ENCODE peak calls at places on chromosomes 13 and 19, in four cellular contexts. X is K562, N is HepG2, E is GM12878. J is an unnamed sample.

GRCh38 chr19:41263042-41263849 is 926 bp upstream of the HNRNPUL1 start:
- DNase-seq in X (peak; percentile 75), E (peak; percentile 42), N (peak; percentile 35), J (peak; percentile 55)

GRCh38 chr13:93715866-93716265 is 489.3 kb downstream of the GPC6 start:
- DNase-seq in X (no peak), N (no peak), E (no peak), J (no peak)

GRCh38 chr19:2228157-2229030 is 7.7 kb downstream of the PLEKHJ1 start:
- DNase-seq in N (no peak), X (no peak), E (no peak), J (no peak)

GRCh38 chr19:2282062-2282861 is at the start of gene PEAK3:
- DNase-seq in E (no peak), N (no peak), X (peak; percentile 75), J (peak; percentile 70)

GRCh38 chr19:2119916-2120785 is 23.4 kb downstream of the IZUMO4 start:
- DNase-seq in N (no peak), E (no peak), X (no peak), J (no peak)

GRCh38 chr13:37127706-37128241 is 22.3 kb upstream of the CSNK1A1L start:
- DNase-seq in X (no peak), E (no peak), N (no peak), J (no peak)

GRCh38 chr19:29745253-29745652 is 30.2 kb upstream of the C19orf12 start:
- DNase-seq in X (peak; percentile 30), E (no peak), N (peak; percentile 16), J (peak; percentile 69)

GRCh38 chr19:13850910-13851753 is 25.8 kb upstream of the NANOS3 start:
- DNase-seq in E (no peak), X (peak; percentile 79), N (peak; percentile 91), J (no peak)

GRCh38 chr13:82636119-82636518 is 1246.2 kb downstream of the SLITRK1 start:
- DNase-seq in E (no peak), X (no peak), N (no peak), J (no peak)

GRCh38 chr19:47623921-47624391 is 15.0 kb downstream of the BICRA start:
- DNase-seq in N (peak; percentile 91), E (no peak), X (no peak), J (no peak)

GRCh38 chr13:71460179-71460578 is 406.8 kb downstream of the DACH1 start:
- DNase-seq in X (no peak), N (no peak), E (no peak), J (no peak)

GRCh38 chr13:45521292-45521691 is 56.6 kb downstream of the COG3 start:
- DNase-seq in N (no peak), X (no peak), E (no peak), J (no peak)

GRCh38 chr13:51339952-51340732 is 651 bp downstream of the SERPINE3 start:
- DNase-seq in N (no peak), X (no peak), E (no peak), J (no peak)

GRCh38 chr13:94798738-94799137 is 86.4 kb upstream of the SOX21 start:
- DNase-seq in E (no peak), N (no peak), X (no peak), J (no peak)

GRCh38 chr13:36950920-36951319 is 30.9 kb upstream of the SMAD9 start:
- DNase-seq in E (no peak), X (no peak), N (no peak), J (no peak)

GRCh38 chr13:71935166-71935840 is 68.3 kb upstream of the DACH1 start:
- DNase-seq in E (no peak), X (no peak), N (no peak), J (no peak)

GRCh38 chr19:10603873-10604459 is 16.9 kb upstream of the AP1M2 start:
- DNase-seq in E (peak; percentile 70), N (no peak), X (no peak), J (no peak)
- TF ChIP-seq ESRRA in E (no peak), N (no peak), X (no peak), J (no peak)

GRCh38 chr13:44184740-44185139 is 188.9 kb upstream of the SERP2 start:
- DNase-seq in E (no peak), X (no peak), N (no peak), J (no peak)

GRCh38 chr13:44191103-44191502 is 182.5 kb upstream of the SERP2 start:
- DNase-seq in E (no peak), X (no peak), N (no peak), J (no peak)

GRCh38 chr13:44191504-44192171 is 182.0 kb upstream of the SERP2 start:
- DNase-seq in N (peak; percentile 64), E (no peak), X (peak; percentile 53), J (peak; percentile 21)

GRCh38 chr13:44189085-44189484 is 184.5 kb upstream of the SERP2 start:
- DNase-seq in X (no peak), N (no peak), E (no peak), J (no peak)

DNA sequence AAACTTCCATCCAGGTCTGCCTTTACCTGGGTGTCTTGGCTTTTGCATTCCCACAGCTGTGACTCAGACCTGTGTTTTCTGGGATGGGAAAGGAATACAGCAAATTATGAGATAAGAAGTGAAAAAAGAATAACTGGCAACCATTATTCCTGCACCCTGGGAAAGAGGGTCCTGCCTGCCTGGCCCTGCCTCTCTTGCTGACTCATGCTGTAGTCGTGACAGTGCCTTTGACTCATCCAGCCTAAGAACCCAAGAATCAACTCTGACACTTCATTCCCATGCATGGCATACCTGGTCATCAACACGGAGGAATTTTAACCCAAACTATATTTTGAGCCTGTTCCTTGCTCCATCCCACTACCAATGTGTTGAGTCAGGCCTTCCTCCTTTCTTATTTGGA is 185.4 kb upstream of the SERP2 start:
- DNase-seq in E (no peak), X (peak; percentile 5), N (no peak), J (no peak)
- TF ChIP-seq ATF3 in E (no peak), X (no peak), N (no peak), J (no peak)

GRCh38 chr13:39913339-39913738 is 257.9 kb downstream of the COG6 start:
- DNase-seq in E (no peak), X (no peak), N (no peak), J (no peak)

GRCh38 chr13:39916330-39916729 is 260.9 kb downstream of the COG6 start:
- DNase-seq in N (no peak), X (no peak), E (no peak), J (no peak)

GRCh38 chr13:39915418-39915817 is 260.0 kb downstream of the COG6 start:
- DNase-seq in E (no peak), N (no peak), X (no peak), J (no peak)

GRCh38 chr13:39913928-39914327 is 258.5 kb downstream of the COG6 start:
- DNase-seq in X (no peak), N (no peak), E (no peak), J (no peak)

DNA sequence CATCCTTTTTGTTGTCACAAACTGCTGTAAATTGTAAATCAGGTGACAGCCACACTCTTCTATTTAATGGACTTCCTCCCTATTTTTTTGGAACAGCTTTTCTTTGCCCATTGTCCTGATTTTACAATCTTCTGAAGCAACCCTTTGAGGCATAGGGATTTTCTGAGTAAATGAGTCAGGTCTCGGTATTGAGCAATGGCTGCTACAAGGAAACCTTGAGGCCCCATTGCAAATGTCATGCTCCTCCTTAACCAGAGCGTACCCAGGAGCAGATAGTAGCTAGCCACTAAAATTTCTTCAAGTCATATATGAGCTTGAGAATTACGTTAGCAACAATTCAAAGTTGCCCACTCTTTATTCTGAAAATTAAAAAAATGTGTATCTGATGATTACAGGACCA is 263.4 kb downstream of the COG6 start:
- DNase-seq in E (no peak), X (no peak), N (no peak), J (no peak)
- TF ChIP-seq ESRRA in E (no peak), X (no peak), N (no peak), J (no peak)

DNA sequence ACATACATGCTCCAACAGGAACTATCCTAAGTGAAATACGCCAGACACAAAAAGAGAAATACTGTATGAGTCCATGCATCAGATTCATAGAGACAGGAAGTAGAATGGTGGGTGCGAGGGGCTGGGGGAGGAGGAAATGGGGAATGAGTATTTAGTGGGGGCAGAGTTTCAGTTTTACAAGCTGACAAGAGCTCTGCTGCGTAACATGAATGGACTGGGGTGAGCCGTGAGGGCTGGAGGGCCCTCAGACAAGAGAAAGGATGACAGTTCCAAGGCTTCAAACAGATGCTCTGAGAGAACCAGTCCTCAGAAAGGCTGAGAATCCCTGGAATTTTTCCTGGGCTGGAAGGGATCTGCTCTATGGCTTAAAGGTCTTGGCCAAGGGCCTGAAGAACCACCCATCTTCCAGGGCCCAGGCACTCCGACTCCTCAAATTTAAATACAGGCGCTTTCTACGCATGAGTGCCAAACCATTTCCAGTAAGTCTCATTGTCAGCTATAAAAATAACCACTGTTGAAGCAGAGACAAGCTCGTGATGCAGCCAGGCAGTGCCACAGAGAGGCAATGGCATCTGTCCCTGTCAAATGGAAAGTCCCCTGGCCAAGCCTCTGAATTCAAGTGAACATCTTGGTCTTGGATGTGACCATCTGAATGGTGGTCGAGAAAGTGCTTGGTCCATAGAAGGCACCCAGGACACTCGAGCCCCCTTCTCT is 17.5 kb downstream of the KLF2 start:
- DNase-seq in E (peak; percentile 76), X (no peak), N (no peak), J (no peak)
- TF ChIP-seq ATF3 in E (no peak), X (no peak), N (no peak), J (no peak)

GRCh38 chr19:4288091-4288777 is 9.2 kb downstream of the SHD start:
- DNase-seq in N (no peak), E (no peak), X (peak; percentile 76), J (no peak)
- TF ChIP-seq ESRRA in N (no peak), E (no peak), X (peak; percentile 75), J (no peak)

DNA sequence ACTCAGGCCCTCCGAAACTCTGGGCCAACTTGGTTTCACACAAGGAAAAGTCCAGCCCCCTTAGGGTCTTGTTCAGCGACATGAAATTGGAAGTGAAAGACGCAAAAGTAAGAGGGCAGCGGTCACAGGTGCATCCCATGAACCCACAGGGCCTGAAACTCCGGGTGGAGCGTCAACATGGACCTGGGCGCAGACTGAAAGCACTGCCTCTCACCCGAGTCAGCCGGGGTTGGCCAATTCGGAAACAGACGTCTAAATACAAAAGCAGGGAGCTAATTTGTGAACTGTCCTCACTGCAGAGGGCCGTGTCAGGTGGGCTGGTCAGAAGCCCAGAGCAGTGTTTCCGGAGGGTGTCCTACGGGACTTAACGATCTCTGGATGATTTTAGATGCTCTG is 26.7 kb downstream of the ADPRHL1 start:
- DNase-seq in X (no peak), E (no peak), N (no peak), J (no peak)
- TF ChIP-seq ATF3 in X (no peak), E (no peak), N (no peak), J (no peak)

DNA sequence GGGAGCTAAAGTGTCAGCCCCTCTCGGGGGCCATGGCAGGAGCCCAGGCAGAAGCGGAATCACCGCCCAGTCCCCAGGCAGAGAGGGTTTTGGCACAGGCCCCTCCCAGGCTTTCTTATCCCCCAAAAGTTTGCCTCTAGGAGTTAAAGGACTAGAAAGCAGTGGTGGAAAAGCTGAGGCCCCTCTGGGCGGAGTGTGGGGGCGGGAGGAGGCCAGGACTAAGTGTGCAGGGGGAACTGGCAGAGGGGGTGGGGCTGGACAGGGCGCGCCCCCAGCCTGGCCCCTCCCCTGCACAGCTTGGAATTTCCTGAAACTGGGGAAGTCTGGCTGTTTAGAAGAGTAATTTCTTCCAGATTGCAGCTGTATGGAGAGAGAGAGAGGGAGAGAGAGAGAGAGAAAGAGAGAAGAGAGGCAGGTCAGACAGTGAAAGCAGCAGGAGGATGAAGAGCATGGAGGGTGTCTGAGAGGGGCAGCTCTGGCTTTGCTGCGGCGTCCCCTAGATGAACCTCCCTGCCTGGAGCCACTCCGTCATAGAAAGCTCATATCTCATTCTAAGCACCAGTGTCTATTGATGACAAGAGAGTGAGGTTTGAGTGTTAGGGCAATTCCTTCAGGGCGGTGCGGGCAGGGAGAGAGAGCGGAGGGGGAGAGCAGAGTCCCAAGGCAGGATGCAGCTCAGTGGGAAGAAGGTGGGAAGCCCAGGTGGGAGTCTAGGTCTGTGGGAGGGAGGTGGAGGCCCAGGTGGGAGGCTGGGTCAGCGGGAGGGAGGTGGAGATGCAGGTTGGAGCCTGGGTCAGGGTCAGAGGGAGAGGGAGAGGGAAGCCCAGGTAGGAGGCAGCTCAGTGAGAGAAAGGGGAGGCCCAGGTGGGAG is at the start of gene CDC42EP5:
- DNase-seq in N (no peak), X (peak; percentile 43), E (no peak), J (no peak)
- TF ChIP-seq ESRRA in N (no peak), X (no peak), E (no peak), J (no peak)